ENCODE peak calls at places on chromosomes 6 and 20, in seven cellular contexts. C, E, X, T, G, Z and I are unnamed samples.
A peak's percentile ranks its signal among the peaks of the same experiment; 100 is the strongest.

GRCh38 chr6:23218751-23219150 is 649.4 kb downstream of the HDGFL1 start:
- DNase-seq in X (no peak), C (no peak), Z (no peak), T (no peak), E (peak; percentile 53), G (no peak), I (no peak)

GRCh38 chr6:39322306-39322850 is at the start of gene KCNK16:
- DNase-seq in T (no peak), E (no peak), C (no peak), Z (no peak), X (no peak), G (no peak), I (no peak)

GRCh38 chr6:161355731-161356130 is 81.9 kb upstream of the AGPAT4 start:
- DNase-seq in T (no peak), E (no peak), C (no peak), G (no peak), X (no peak), Z (no peak), I (no peak)

GRCh38 chr6:25862199-25862598 is 11.8 kb downstream of the SLC17A3 start:
- DNase-seq in T (no peak), X (no peak), C (no peak), E (no peak), Z (no peak), G (no peak), I (no peak)

GRCh38 chr6:1786455-1787108 is 176.9 kb downstream of the FOXC1 start:
- DNase-seq in G (no peak), C (no peak), E (no peak), X (no peak), T (no peak), Z (no peak), I (no peak)

GRCh38 chr20:50848846-50849673 is 54.2 kb downstream of the BCAS4 start:
- DNase-seq in G (peak; percentile 30), Z (no peak), E (no peak), X (peak; percentile 76), C (no peak), T (no peak), I (no peak)

GRCh38 chr6:30766461-30767157 is 22.3 kb upstream of the IER3 start:
- DNase-seq in G (no peak), T (no peak), X (no peak), E (no peak), Z (no peak), C (no peak), I (no peak)

GRCh38 chr6:55438217-55438616 is 110.9 kb downstream of the GFRAL start:
- DNase-seq in G (no peak), Z (no peak), E (no peak), T (no peak), C (no peak), X (no peak), I (no peak)

GRCh38 chr6:107840636-107841264 is 16.6 kb upstream of the SCML4 start:
- DNase-seq in Z (no peak), T (no peak), E (no peak), X (no peak), G (no peak), C (no peak), I (no peak)

GRCh38 chr6:7112741-7113313 is 5.1 kb downstream of the RREB1 start:
- DNase-seq in G (peak; percentile 67), Z (no peak), X (no peak), E (no peak), T (no peak), C (peak; percentile 33), I (no peak)

GRCh38 chr20:2822073-2822472 is 5.9 kb downstream of the TMEM239 start:
- DNase-seq in G (no peak), Z (no peak), T (no peak), E (no peak), X (no peak), C (no peak), I (peak; percentile 88)

GRCh38 chr6:133242761-133243590 is 1.8 kb downstream of the EYA4 start:
- DNase-seq in T (no peak), Z (peak; percentile 10), G (no peak), C (peak; percentile 33), E (peak; percentile 45), X (no peak), I (no peak)
- H3K4me3 ChIP-seq in T (peak overlapping the region; percentile 48), Z (peak overlapping the region; percentile 27), G (no peak overlapping the region), C (peak overlapping the region; percentile 77), E (peak overlapping the region; percentile 80), X (no peak overlapping the region), I (no peak overlapping the region)

GRCh38 chr20:49074521-49074920 is 28.4 kb downstream of the CSE1L start:
- DNase-seq in T (no peak), G (no peak), Z (no peak), E (no peak), C (no peak), X (no peak), I (no peak)

DNA sequence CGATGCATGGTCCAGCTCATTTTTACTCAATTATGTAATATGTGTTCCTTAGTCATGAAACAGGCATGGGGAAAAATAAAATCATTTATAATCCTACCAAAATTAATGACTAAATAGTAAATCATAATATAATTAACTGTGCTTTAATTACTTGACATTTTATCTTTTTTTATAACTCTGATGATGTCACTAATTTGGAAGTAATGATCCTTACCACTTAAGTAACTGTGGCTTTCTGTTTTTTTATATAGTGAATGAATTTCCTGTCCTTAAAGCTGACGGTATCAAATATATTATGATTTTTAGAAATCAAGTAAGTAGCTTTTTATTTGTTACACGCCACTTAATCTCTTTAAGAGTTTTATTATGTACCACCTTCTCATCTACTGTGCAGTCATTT is 32.2 kb downstream of the CSE1L start:
- DNase-seq in E (no peak), C (no peak), T (no peak), Z (no peak), X (no peak), G (no peak), I (no peak)
- H3K4me3 ChIP-seq in E (no peak overlapping the region), C (no peak overlapping the region), T (no peak overlapping the region), Z (no peak overlapping the region), X (no peak overlapping the region), G (no peak overlapping the region), I (no peak overlapping the region)

DNA sequence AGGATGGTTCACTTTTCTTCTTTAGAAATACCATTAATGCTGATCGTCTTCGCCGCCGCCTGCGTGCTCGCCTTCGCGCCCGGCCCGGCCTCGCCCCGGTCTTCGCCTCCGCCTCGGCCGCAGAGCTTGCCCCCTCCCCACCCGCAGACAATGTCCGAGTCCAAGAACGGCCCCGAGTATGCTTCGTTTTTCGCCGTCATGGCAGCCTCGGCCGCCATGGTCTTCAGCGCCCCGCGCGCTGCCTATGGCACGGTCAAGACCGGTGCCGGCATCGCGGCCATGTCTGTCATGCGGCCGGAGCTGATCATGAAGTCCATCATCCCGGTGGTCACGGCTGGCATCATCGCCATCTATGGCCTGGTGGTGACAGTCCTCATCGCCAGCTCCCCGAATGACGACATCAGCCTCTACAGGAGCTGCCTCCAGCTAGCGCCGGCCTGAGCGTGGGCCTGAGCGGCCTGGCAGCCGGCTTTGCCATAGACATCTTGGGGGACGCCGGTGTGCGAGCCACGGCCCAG is 4.7 kb upstream of the PRPH2 start:
- DNase-seq in Z (peak; percentile 39), E (peak; percentile 30), T (peak; percentile 57), X (no peak), C (no peak), G (no peak), I (no peak)
- H3K4me3 ChIP-seq in Z (peak overlapping the region; percentile 64), E (no peak overlapping the region), T (peak overlapping the region; percentile 65), X (no peak overlapping the region), C (peak overlapping the region; percentile 66), G (peak overlapping the region; percentile 48), I (peak overlapping the region; percentile 40)

GRCh38 chr6:149324428-149324827 is 6.9 kb downstream of the TAB2 start:
- DNase-seq in T (no peak), E (no peak), G (no peak), C (no peak), Z (no peak), X (no peak), I (no peak)

GRCh38 chr6:149320745-149321240 is 3.3 kb downstream of the TAB2 start:
- DNase-seq in T (no peak), G (no peak), E (no peak), X (no peak), Z (no peak), C (no peak), I (no peak)

GRCh38 chr6:149325648-149326236 is 8.2 kb downstream of the TAB2 start:
- DNase-seq in Z (no peak), E (no peak), C (no peak), G (no peak), X (no peak), T (no peak), I (no peak)

GRCh38 chr6:149323353-149323752 is 5.8 kb downstream of the TAB2 start:
- DNase-seq in Z (no peak), E (no peak), X (no peak), T (no peak), G (no peak), C (no peak), I (no peak)

DNA sequence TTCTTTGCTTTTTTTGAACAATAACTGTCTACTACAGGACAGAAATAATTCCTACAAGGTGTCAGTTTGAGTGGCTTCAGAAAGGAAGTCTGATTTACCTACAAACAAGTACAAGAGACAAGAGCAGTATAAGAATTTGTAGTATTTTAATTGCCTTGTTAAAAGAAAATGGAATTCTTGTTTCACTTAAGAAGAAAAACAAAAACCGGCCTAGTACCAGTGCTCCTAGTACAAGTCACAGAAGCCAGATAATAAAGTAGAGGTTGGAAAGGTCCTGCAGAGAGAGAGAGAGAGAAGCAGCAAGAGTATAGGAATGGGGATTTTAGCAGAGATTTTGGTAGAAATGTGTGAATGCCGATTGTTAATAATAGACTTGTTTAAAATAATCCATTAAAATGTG is 6.4 kb downstream of the TAB2 start:
- DNase-seq in E (peak; percentile 38), G (no peak), C (no peak), X (no peak), Z (no peak), T (no peak), I (no peak)
- H3K4me3 ChIP-seq in E (no peak overlapping the region), G (no peak overlapping the region), C (no peak overlapping the region), X (no peak overlapping the region), Z (no peak overlapping the region), T (no peak overlapping the region), I (no peak overlapping the region)

GRCh38 chr6:111746983-111747773 is 126.1 kb downstream of the FYN start:
- DNase-seq in C (no peak), X (no peak), Z (no peak), T (no peak), E (peak; percentile 45), G (no peak), I (no peak)
- H3K4me3 ChIP-seq in C (no peak overlapping the region), X (no peak overlapping the region), Z (no peak overlapping the region), T (no peak overlapping the region), E (no peak overlapping the region), G (no peak overlapping the region), I (no peak overlapping the region)

DNA sequence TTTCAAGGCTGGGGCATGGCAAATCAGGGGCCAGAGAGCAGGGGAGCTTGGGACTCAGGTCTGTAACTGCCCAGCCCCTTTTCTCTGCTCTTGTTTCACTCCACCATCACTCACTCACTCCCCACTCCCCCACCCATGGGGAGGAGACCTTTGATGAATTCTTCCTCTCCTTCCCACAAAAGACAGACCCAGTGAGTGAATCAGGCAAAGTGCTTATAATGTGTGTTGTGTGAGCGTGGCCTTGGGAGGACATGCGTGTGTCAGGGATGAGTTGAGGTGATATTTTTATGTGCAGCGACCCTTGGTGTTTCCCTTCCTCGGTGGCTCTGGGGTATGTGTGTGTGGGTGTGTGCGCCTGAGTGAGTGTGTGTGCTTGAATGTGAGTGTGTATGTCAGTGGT is 1.0 kb upstream of the CUL9 start:
- DNase-seq in Z (no peak), C (peak; percentile 47), E (peak; percentile 49), T (no peak), X (no peak), G (no peak), I (no peak)
- H3K4me3 ChIP-seq in Z (no peak overlapping the region), C (peak overlapping the region; percentile 90), E (peak overlapping the region; percentile 65), T (no peak overlapping the region), X (no peak overlapping the region), G (no peak overlapping the region), I (no peak overlapping the region)